ENCODE peak calls at places on chromosomes 16 and 17, in ten cellular contexts. One of them, this sample, is unnamed.

GRCh38 chr16:81280393-81280792 is 34.4 kb upstream of the GAN start:
- DNase-seq in cerebellar nuclear complex: no peak
- DNase-seq in stimulated activated CD4-positive, alpha-beta T cell treated with anti-CD3 and anti-CD28 coated beads, Interleukin-2, amount 100 ng/mL, for 24 hours: no peak
- DNase-seq in esophagus squamous epithelium: no peak
- DNase-seq in natural killer cell treated with Interleukin-12 subunit alpha and Interleukin-12 subunit beta and Interleukin-15 and Interleukin-18, amount 100 ng/mL, for 72 hours: no peak
- DNase-seq in activated T-cell treated with anti-CD3 and anti-CD28 coated beads, Interleukin-2, amount 50 U/mL, for 24 hours: no peak
- DNase-seq in EL: no peak
- DNase-seq in fibroblast of lung: no peak
- DNase-seq in NCI-H1694: no peak
- DNase-seq in RWPE1: peak
- DNase-seq in this sample: no peak

GRCh38 chr16:21326459-21326858 is 48.4 kb upstream of the CRYM start:
- DNase-seq in cerebellar nuclear complex: no peak
- DNase-seq in stimulated activated CD4-positive, alpha-beta T cell treated with anti-CD3 and anti-CD28 coated beads, Interleukin-2, amount 100 ng/mL, for 24 hours: no peak
- DNase-seq in esophagus squamous epithelium: no peak
- DNase-seq in natural killer cell treated with Interleukin-12 subunit alpha and Interleukin-12 subunit beta and Interleukin-15 and Interleukin-18, amount 100 ng/mL, for 72 hours: no peak
- DNase-seq in activated T-cell treated with anti-CD3 and anti-CD28 coated beads, Interleukin-2, amount 50 U/mL, for 24 hours: no peak
- DNase-seq in EL: no peak
- DNase-seq in fibroblast of lung: no peak
- DNase-seq in NCI-H1694: no peak
- DNase-seq in RWPE1: no peak
- DNase-seq in this sample: no peak

GRCh38 chr16:50400967-50401348 is 32.2 kb upstream of the BRD7 start:
- DNase-seq in cerebellar nuclear complex: no peak
- DNase-seq in stimulated activated CD4-positive, alpha-beta T cell treated with anti-CD3 and anti-CD28 coated beads, Interleukin-2, amount 100 ng/mL, for 24 hours: no peak
- DNase-seq in esophagus squamous epithelium: no peak
- DNase-seq in natural killer cell treated with Interleukin-12 subunit alpha and Interleukin-12 subunit beta and Interleukin-15 and Interleukin-18, amount 100 ng/mL, for 72 hours: no peak
- DNase-seq in activated T-cell treated with anti-CD3 and anti-CD28 coated beads, Interleukin-2, amount 50 U/mL, for 24 hours: no peak
- DNase-seq in EL: peak
- DNase-seq in fibroblast of lung: no peak
- DNase-seq in NCI-H1694: no peak
- DNase-seq in RWPE1: no peak
- DNase-seq in this sample: no peak

GRCh38 chr17:8949061-8949622 is 16.4 kb downstream of the PIK3R5 start:
- DNase-seq in cerebellar nuclear complex: no peak
- DNase-seq in stimulated activated CD4-positive, alpha-beta T cell treated with anti-CD3 and anti-CD28 coated beads, Interleukin-2, amount 100 ng/mL, for 24 hours: no peak
- DNase-seq in esophagus squamous epithelium: no peak
- DNase-seq in natural killer cell treated with Interleukin-12 subunit alpha and Interleukin-12 subunit beta and Interleukin-15 and Interleukin-18, amount 100 ng/mL, for 72 hours: no peak
- DNase-seq in activated T-cell treated with anti-CD3 and anti-CD28 coated beads, Interleukin-2, amount 50 U/mL, for 24 hours: peak
- DNase-seq in EL: no peak
- DNase-seq in fibroblast of lung: no peak
- DNase-seq in NCI-H1694: no peak
- DNase-seq in RWPE1: no peak
- DNase-seq in this sample: no peak

GRCh38 chr16:1375741-1376410 is 24.1 kb downstream of the GNPTG start:
- DNase-seq in cerebellar nuclear complex: no peak
- DNase-seq in stimulated activated CD4-positive, alpha-beta T cell treated with anti-CD3 and anti-CD28 coated beads, Interleukin-2, amount 100 ng/mL, for 24 hours: no peak
- DNase-seq in esophagus squamous epithelium: no peak
- DNase-seq in natural killer cell treated with Interleukin-12 subunit alpha and Interleukin-12 subunit beta and Interleukin-15 and Interleukin-18, amount 100 ng/mL, for 72 hours: no peak
- DNase-seq in activated T-cell treated with anti-CD3 and anti-CD28 coated beads, Interleukin-2, amount 50 U/mL, for 24 hours: no peak
- DNase-seq in EL: no peak
- DNase-seq in fibroblast of lung: no peak
- DNase-seq in NCI-H1694: no peak
- DNase-seq in RWPE1: no peak
- DNase-seq in this sample: no peak

GRCh38 chr16:85601730-85602401 is 11.3 kb upstream of the GSE1 start:
- DNase-seq in cerebellar nuclear complex: no peak
- DNase-seq in stimulated activated CD4-positive, alpha-beta T cell treated with anti-CD3 and anti-CD28 coated beads, Interleukin-2, amount 100 ng/mL, for 24 hours: no peak
- DNase-seq in esophagus squamous epithelium: no peak
- DNase-seq in natural killer cell treated with Interleukin-12 subunit alpha and Interleukin-12 subunit beta and Interleukin-15 and Interleukin-18, amount 100 ng/mL, for 72 hours: no peak
- DNase-seq in activated T-cell treated with anti-CD3 and anti-CD28 coated beads, Interleukin-2, amount 50 U/mL, for 24 hours: no peak
- DNase-seq in EL: no peak
- DNase-seq in fibroblast of lung: no peak
- DNase-seq in NCI-H1694: no peak
- DNase-seq in RWPE1: no peak
- DNase-seq in this sample: no peak

GRCh38 chr16:12096162-12096781 is 119.7 kb downstream of the SNX29 start:
- DNase-seq in cerebellar nuclear complex: no peak
- DNase-seq in stimulated activated CD4-positive, alpha-beta T cell treated with anti-CD3 and anti-CD28 coated beads, Interleukin-2, amount 100 ng/mL, for 24 hours: no peak
- DNase-seq in esophagus squamous epithelium: no peak
- DNase-seq in natural killer cell treated with Interleukin-12 subunit alpha and Interleukin-12 subunit beta and Interleukin-15 and Interleukin-18, amount 100 ng/mL, for 72 hours: no peak
- DNase-seq in activated T-cell treated with anti-CD3 and anti-CD28 coated beads, Interleukin-2, amount 50 U/mL, for 24 hours: no peak
- DNase-seq in EL: peak
- DNase-seq in fibroblast of lung: peak
- DNase-seq in NCI-H1694: peak
- DNase-seq in RWPE1: no peak
- DNase-seq in this sample: no peak

GRCh38 chr16:88771294-88771772 is 13.7 kb downstream of the PIEZO1 start:
- DNase-seq in cerebellar nuclear complex: no peak
- DNase-seq in stimulated activated CD4-positive, alpha-beta T cell treated with anti-CD3 and anti-CD28 coated beads, Interleukin-2, amount 100 ng/mL, for 24 hours: no peak
- DNase-seq in esophagus squamous epithelium: no peak
- DNase-seq in natural killer cell treated with Interleukin-12 subunit alpha and Interleukin-12 subunit beta and Interleukin-15 and Interleukin-18, amount 100 ng/mL, for 72 hours: no peak
- DNase-seq in activated T-cell treated with anti-CD3 and anti-CD28 coated beads, Interleukin-2, amount 50 U/mL, for 24 hours: no peak
- DNase-seq in EL: no peak
- DNase-seq in fibroblast of lung: no peak
- DNase-seq in NCI-H1694: no peak
- DNase-seq in RWPE1: no peak
- DNase-seq in this sample: no peak

GRCh38 chr16:29864205-29864604 is 1.2 kb upstream of the CDIPT start:
- DNase-seq in cerebellar nuclear complex: no peak
- DNase-seq in stimulated activated CD4-positive, alpha-beta T cell treated with anti-CD3 and anti-CD28 coated beads, Interleukin-2, amount 100 ng/mL, for 24 hours: no peak
- DNase-seq in esophagus squamous epithelium: no peak
- DNase-seq in natural killer cell treated with Interleukin-12 subunit alpha and Interleukin-12 subunit beta and Interleukin-15 and Interleukin-18, amount 100 ng/mL, for 72 hours: no peak
- DNase-seq in activated T-cell treated with anti-CD3 and anti-CD28 coated beads, Interleukin-2, amount 50 U/mL, for 24 hours: no peak
- DNase-seq in EL: no peak
- DNase-seq in fibroblast of lung: no peak
- DNase-seq in NCI-H1694: no peak
- DNase-seq in RWPE1: no peak
- DNase-seq in this sample: no peak

GRCh38 chr17:78608804-78609186 is 31.6 kb upstream of the DNAH17 start:
- DNase-seq in cerebellar nuclear complex: no peak
- DNase-seq in stimulated activated CD4-positive, alpha-beta T cell treated with anti-CD3 and anti-CD28 coated beads, Interleukin-2, amount 100 ng/mL, for 24 hours: no peak
- DNase-seq in esophagus squamous epithelium: no peak
- DNase-seq in natural killer cell treated with Interleukin-12 subunit alpha and Interleukin-12 subunit beta and Interleukin-15 and Interleukin-18, amount 100 ng/mL, for 72 hours: no peak
- DNase-seq in activated T-cell treated with anti-CD3 and anti-CD28 coated beads, Interleukin-2, amount 50 U/mL, for 24 hours: no peak
- DNase-seq in EL: no peak
- DNase-seq in fibroblast of lung: no peak
- DNase-seq in NCI-H1694: no peak
- DNase-seq in RWPE1: no peak
- DNase-seq in this sample: no peak

GRCh38 chr17:36602924-36603384 is 1.6 kb downstream of the MRM1 start:
- DNase-seq in cerebellar nuclear complex: no peak
- DNase-seq in stimulated activated CD4-positive, alpha-beta T cell treated with anti-CD3 and anti-CD28 coated beads, Interleukin-2, amount 100 ng/mL, for 24 hours: peak
- DNase-seq in esophagus squamous epithelium: no peak
- DNase-seq in natural killer cell treated with Interleukin-12 subunit alpha and Interleukin-12 subunit beta and Interleukin-15 and Interleukin-18, amount 100 ng/mL, for 72 hours: peak
- DNase-seq in activated T-cell treated with anti-CD3 and anti-CD28 coated beads, Interleukin-2, amount 50 U/mL, for 24 hours: peak
- DNase-seq in EL: peak
- DNase-seq in fibroblast of lung: peak
- DNase-seq in NCI-H1694: peak
- DNase-seq in RWPE1: peak
- DNase-seq in this sample: peak

GRCh38 chr17:69763503-69763902 is 311.5 kb upstream of the KCNJ16 start:
- DNase-seq in cerebellar nuclear complex: no peak
- DNase-seq in stimulated activated CD4-positive, alpha-beta T cell treated with anti-CD3 and anti-CD28 coated beads, Interleukin-2, amount 100 ng/mL, for 24 hours: no peak
- DNase-seq in esophagus squamous epithelium: no peak
- DNase-seq in natural killer cell treated with Interleukin-12 subunit alpha and Interleukin-12 subunit beta and Interleukin-15 and Interleukin-18, amount 100 ng/mL, for 72 hours: no peak
- DNase-seq in activated T-cell treated with anti-CD3 and anti-CD28 coated beads, Interleukin-2, amount 50 U/mL, for 24 hours: no peak
- DNase-seq in EL: peak
- DNase-seq in fibroblast of lung: peak
- DNase-seq in NCI-H1694: no peak
- DNase-seq in RWPE1: peak
- DNase-seq in this sample: no peak

GRCh38 chr17:43215341-43215740 is 3.7 kb downstream of the TMEM106A start:
- DNase-seq in cerebellar nuclear complex: no peak
- DNase-seq in stimulated activated CD4-positive, alpha-beta T cell treated with anti-CD3 and anti-CD28 coated beads, Interleukin-2, amount 100 ng/mL, for 24 hours: no peak
- DNase-seq in esophagus squamous epithelium: no peak
- DNase-seq in natural killer cell treated with Interleukin-12 subunit alpha and Interleukin-12 subunit beta and Interleukin-15 and Interleukin-18, amount 100 ng/mL, for 72 hours: no peak
- DNase-seq in activated T-cell treated with anti-CD3 and anti-CD28 coated beads, Interleukin-2, amount 50 U/mL, for 24 hours: no peak
- DNase-seq in EL: no peak
- DNase-seq in fibroblast of lung: no peak
- DNase-seq in NCI-H1694: no peak
- DNase-seq in RWPE1: no peak
- DNase-seq in this sample: no peak

GRCh38 chr16:15907863-15908478 is 19.6 kb upstream of the CEP20 start:
- DNase-seq in cerebellar nuclear complex: no peak
- DNase-seq in stimulated activated CD4-positive, alpha-beta T cell treated with anti-CD3 and anti-CD28 coated beads, Interleukin-2, amount 100 ng/mL, for 24 hours: peak
- DNase-seq in esophagus squamous epithelium: no peak
- DNase-seq in natural killer cell treated with Interleukin-12 subunit alpha and Interleukin-12 subunit beta and Interleukin-15 and Interleukin-18, amount 100 ng/mL, for 72 hours: peak
- DNase-seq in activated T-cell treated with anti-CD3 and anti-CD28 coated beads, Interleukin-2, amount 50 U/mL, for 24 hours: peak
- DNase-seq in EL: peak
- DNase-seq in fibroblast of lung: no peak
- DNase-seq in NCI-H1694: no peak
- DNase-seq in RWPE1: peak
- DNase-seq in this sample: no peak

GRCh38 chr16:50273382-50273690 is 7.0 kb downstream of the ADCY7 start:
- DNase-seq in cerebellar nuclear complex: no peak
- DNase-seq in stimulated activated CD4-positive, alpha-beta T cell treated with anti-CD3 and anti-CD28 coated beads, Interleukin-2, amount 100 ng/mL, for 24 hours: no peak
- DNase-seq in esophagus squamous epithelium: no peak
- DNase-seq in natural killer cell treated with Interleukin-12 subunit alpha and Interleukin-12 subunit beta and Interleukin-15 and Interleukin-18, amount 100 ng/mL, for 72 hours: peak
- DNase-seq in activated T-cell treated with anti-CD3 and anti-CD28 coated beads, Interleukin-2, amount 50 U/mL, for 24 hours: no peak
- DNase-seq in EL: no peak
- DNase-seq in fibroblast of lung: no peak
- DNase-seq in NCI-H1694: no peak
- DNase-seq in RWPE1: no peak
- DNase-seq in this sample: no peak

GRCh38 chr17:70317416-70317815 is 148.1 kb downstream of the KCNJ2 start:
- DNase-seq in cerebellar nuclear complex: no peak
- DNase-seq in stimulated activated CD4-positive, alpha-beta T cell treated with anti-CD3 and anti-CD28 coated beads, Interleukin-2, amount 100 ng/mL, for 24 hours: no peak
- DNase-seq in esophagus squamous epithelium: no peak
- DNase-seq in natural killer cell treated with Interleukin-12 subunit alpha and Interleukin-12 subunit beta and Interleukin-15 and Interleukin-18, amount 100 ng/mL, for 72 hours: no peak
- DNase-seq in activated T-cell treated with anti-CD3 and anti-CD28 coated beads, Interleukin-2, amount 50 U/mL, for 24 hours: no peak
- DNase-seq in EL: no peak
- DNase-seq in fibroblast of lung: peak
- DNase-seq in NCI-H1694: no peak
- DNase-seq in RWPE1: no peak
- DNase-seq in this sample: no peak

GRCh38 chr17:34672176-34672785 is 92.9 kb downstream of the TMEM132E start:
- DNase-seq in cerebellar nuclear complex: no peak
- DNase-seq in stimulated activated CD4-positive, alpha-beta T cell treated with anti-CD3 and anti-CD28 coated beads, Interleukin-2, amount 100 ng/mL, for 24 hours: no peak
- DNase-seq in esophagus squamous epithelium: no peak
- DNase-seq in natural killer cell treated with Interleukin-12 subunit alpha and Interleukin-12 subunit beta and Interleukin-15 and Interleukin-18, amount 100 ng/mL, for 72 hours: no peak
- DNase-seq in activated T-cell treated with anti-CD3 and anti-CD28 coated beads, Interleukin-2, amount 50 U/mL, for 24 hours: no peak
- DNase-seq in EL: no peak
- DNase-seq in fibroblast of lung: no peak
- DNase-seq in NCI-H1694: no peak
- DNase-seq in RWPE1: no peak
- DNase-seq in this sample: no peak

GRCh38 chr17:36152639-36153120 is 23.8 kb downstream of the TBC1D3B start:
- DNase-seq in cerebellar nuclear complex: no peak
- DNase-seq in stimulated activated CD4-positive, alpha-beta T cell treated with anti-CD3 and anti-CD28 coated beads, Interleukin-2, amount 100 ng/mL, for 24 hours: no peak
- DNase-seq in esophagus squamous epithelium: no peak
- DNase-seq in natural killer cell treated with Interleukin-12 subunit alpha and Interleukin-12 subunit beta and Interleukin-15 and Interleukin-18, amount 100 ng/mL, for 72 hours: no peak
- DNase-seq in activated T-cell treated with anti-CD3 and anti-CD28 coated beads, Interleukin-2, amount 50 U/mL, for 24 hours: no peak
- DNase-seq in EL: no peak
- DNase-seq in fibroblast of lung: no peak
- DNase-seq in NCI-H1694: no peak
- DNase-seq in RWPE1: no peak
- DNase-seq in this sample: no peak

GRCh38 chr17:32335647-32336046 is 6.3 kb downstream of the C17orf75 start:
- DNase-seq in cerebellar nuclear complex: no peak
- DNase-seq in stimulated activated CD4-positive, alpha-beta T cell treated with anti-CD3 and anti-CD28 coated beads, Interleukin-2, amount 100 ng/mL, for 24 hours: no peak
- DNase-seq in esophagus squamous epithelium: no peak
- DNase-seq in natural killer cell treated with Interleukin-12 subunit alpha and Interleukin-12 subunit beta and Interleukin-15 and Interleukin-18, amount 100 ng/mL, for 72 hours: no peak
- DNase-seq in activated T-cell treated with anti-CD3 and anti-CD28 coated beads, Interleukin-2, amount 50 U/mL, for 24 hours: no peak
- DNase-seq in EL: peak
- DNase-seq in fibroblast of lung: peak
- DNase-seq in NCI-H1694: no peak
- DNase-seq in RWPE1: no peak
- DNase-seq in this sample: peak

GRCh38 chr17:42255425-42255810 is 20.8 kb downstream of the STAT5B start:
- DNase-seq in cerebellar nuclear complex: no peak
- DNase-seq in stimulated activated CD4-positive, alpha-beta T cell treated with anti-CD3 and anti-CD28 coated beads, Interleukin-2, amount 100 ng/mL, for 24 hours: no peak
- DNase-seq in esophagus squamous epithelium: no peak
- DNase-seq in natural killer cell treated with Interleukin-12 subunit alpha and Interleukin-12 subunit beta and Interleukin-15 and Interleukin-18, amount 100 ng/mL, for 72 hours: no peak
- DNase-seq in activated T-cell treated with anti-CD3 and anti-CD28 coated beads, Interleukin-2, amount 50 U/mL, for 24 hours: no peak
- DNase-seq in EL: no peak
- DNase-seq in fibroblast of lung: no peak
- DNase-seq in NCI-H1694: no peak
- DNase-seq in RWPE1: no peak
- DNase-seq in this sample: no peak

GRCh38 chr17:64174686-64175456 is 44.9 kb upstream of the ERN1 start:
- DNase-seq in cerebellar nuclear complex: no peak
- DNase-seq in stimulated activated CD4-positive, alpha-beta T cell treated with anti-CD3 and anti-CD28 coated beads, Interleukin-2, amount 100 ng/mL, for 24 hours: no peak
- DNase-seq in esophagus squamous epithelium: no peak
- DNase-seq in natural killer cell treated with Interleukin-12 subunit alpha and Interleukin-12 subunit beta and Interleukin-15 and Interleukin-18, amount 100 ng/mL, for 72 hours: no peak
- DNase-seq in activated T-cell treated with anti-CD3 and anti-CD28 coated beads, Interleukin-2, amount 50 U/mL, for 24 hours: peak
- DNase-seq in EL: peak
- DNase-seq in fibroblast of lung: peak
- DNase-seq in NCI-H1694: peak
- DNase-seq in RWPE1: no peak
- DNase-seq in this sample: peak

GRCh38 chr16:27228621-27229501 is 25.5 kb downstream of the KDM8 start:
- DNase-seq in cerebellar nuclear complex: no peak
- DNase-seq in stimulated activated CD4-positive, alpha-beta T cell treated with anti-CD3 and anti-CD28 coated beads, Interleukin-2, amount 100 ng/mL, for 24 hours: no peak
- DNase-seq in esophagus squamous epithelium: no peak
- DNase-seq in natural killer cell treated with Interleukin-12 subunit alpha and Interleukin-12 subunit beta and Interleukin-15 and Interleukin-18, amount 100 ng/mL, for 72 hours: no peak
- DNase-seq in activated T-cell treated with anti-CD3 and anti-CD28 coated beads, Interleukin-2, amount 50 U/mL, for 24 hours: no peak
- DNase-seq in EL: no peak
- DNase-seq in fibroblast of lung: no peak
- DNase-seq in NCI-H1694: no peak
- DNase-seq in RWPE1: no peak
- DNase-seq in this sample: no peak

GRCh38 chr16:1037934-1038257 is 34.7 kb upstream of the SSTR5 start:
- DNase-seq in cerebellar nuclear complex: no peak
- DNase-seq in stimulated activated CD4-positive, alpha-beta T cell treated with anti-CD3 and anti-CD28 coated beads, Interleukin-2, amount 100 ng/mL, for 24 hours: no peak
- DNase-seq in esophagus squamous epithelium: no peak
- DNase-seq in natural killer cell treated with Interleukin-12 subunit alpha and Interleukin-12 subunit beta and Interleukin-15 and Interleukin-18, amount 100 ng/mL, for 72 hours: no peak
- DNase-seq in activated T-cell treated with anti-CD3 and anti-CD28 coated beads, Interleukin-2, amount 50 U/mL, for 24 hours: no peak
- DNase-seq in EL: no peak
- DNase-seq in fibroblast of lung: no peak
- DNase-seq in NCI-H1694: no peak
- DNase-seq in RWPE1: no peak
- DNase-seq in this sample: no peak

GRCh38 chr17:61303334-61304096 is 96.1 kb upstream of the TBX2 start:
- DNase-seq in cerebellar nuclear complex: no peak
- DNase-seq in stimulated activated CD4-positive, alpha-beta T cell treated with anti-CD3 and anti-CD28 coated beads, Interleukin-2, amount 100 ng/mL, for 24 hours: no peak
- DNase-seq in esophagus squamous epithelium: no peak
- DNase-seq in natural killer cell treated with Interleukin-12 subunit alpha and Interleukin-12 subunit beta and Interleukin-15 and Interleukin-18, amount 100 ng/mL, for 72 hours: no peak
- DNase-seq in activated T-cell treated with anti-CD3 and anti-CD28 coated beads, Interleukin-2, amount 50 U/mL, for 24 hours: no peak
- DNase-seq in EL: no peak
- DNase-seq in fibroblast of lung: peak
- DNase-seq in NCI-H1694: no peak
- DNase-seq in RWPE1: no peak
- DNase-seq in this sample: no peak

GRCh38 chr17:66724581-66725341 is 110.2 kb upstream of the CACNG5 start:
- DNase-seq in cerebellar nuclear complex: no peak
- DNase-seq in stimulated activated CD4-positive, alpha-beta T cell treated with anti-CD3 and anti-CD28 coated beads, Interleukin-2, amount 100 ng/mL, for 24 hours: no peak
- DNase-seq in esophagus squamous epithelium: no peak
- DNase-seq in natural killer cell treated with Interleukin-12 subunit alpha and Interleukin-12 subunit beta and Interleukin-15 and Interleukin-18, amount 100 ng/mL, for 72 hours: no peak
- DNase-seq in activated T-cell treated with anti-CD3 and anti-CD28 coated beads, Interleukin-2, amount 50 U/mL, for 24 hours: no peak
- DNase-seq in EL: no peak
- DNase-seq in fibroblast of lung: peak
- DNase-seq in NCI-H1694: no peak
- DNase-seq in RWPE1: no peak
- DNase-seq in this sample: no peak

GRCh38 chr16:47236716-47237115 is 93.0 kb upstream of the NETO2 start:
- DNase-seq in cerebellar nuclear complex: no peak
- DNase-seq in stimulated activated CD4-positive, alpha-beta T cell treated with anti-CD3 and anti-CD28 coated beads, Interleukin-2, amount 100 ng/mL, for 24 hours: no peak
- DNase-seq in esophagus squamous epithelium: no peak
- DNase-seq in natural killer cell treated with Interleukin-12 subunit alpha and Interleukin-12 subunit beta and Interleukin-15 and Interleukin-18, amount 100 ng/mL, for 72 hours: no peak
- DNase-seq in activated T-cell treated with anti-CD3 and anti-CD28 coated beads, Interleukin-2, amount 50 U/mL, for 24 hours: no peak
- DNase-seq in EL: no peak
- DNase-seq in fibroblast of lung: no peak
- DNase-seq in NCI-H1694: no peak
- DNase-seq in RWPE1: no peak
- DNase-seq in this sample: no peak

GRCh38 chr17:9209347-9209746 is 188.0 kb downstream of the NTN1 start:
- DNase-seq in cerebellar nuclear complex: no peak
- DNase-seq in stimulated activated CD4-positive, alpha-beta T cell treated with anti-CD3 and anti-CD28 coated beads, Interleukin-2, amount 100 ng/mL, for 24 hours: no peak
- DNase-seq in esophagus squamous epithelium: no peak
- DNase-seq in natural killer cell treated with Interleukin-12 subunit alpha and Interleukin-12 subunit beta and Interleukin-15 and Interleukin-18, amount 100 ng/mL, for 72 hours: no peak
- DNase-seq in activated T-cell treated with anti-CD3 and anti-CD28 coated beads, Interleukin-2, amount 50 U/mL, for 24 hours: no peak
- DNase-seq in EL: no peak
- DNase-seq in fibroblast of lung: no peak
- DNase-seq in NCI-H1694: no peak
- DNase-seq in RWPE1: no peak
- DNase-seq in this sample: no peak

GRCh38 chr17:42182927-42183734 is 2.1 kb downstream of the HCRT start:
- DNase-seq in cerebellar nuclear complex: no peak
- DNase-seq in stimulated activated CD4-positive, alpha-beta T cell treated with anti-CD3 and anti-CD28 coated beads, Interleukin-2, amount 100 ng/mL, for 24 hours: no peak
- DNase-seq in esophagus squamous epithelium: no peak
- DNase-seq in natural killer cell treated with Interleukin-12 subunit alpha and Interleukin-12 subunit beta and Interleukin-15 and Interleukin-18, amount 100 ng/mL, for 72 hours: peak
- DNase-seq in activated T-cell treated with anti-CD3 and anti-CD28 coated beads, Interleukin-2, amount 50 U/mL, for 24 hours: no peak
- DNase-seq in EL: peak
- DNase-seq in fibroblast of lung: peak
- DNase-seq in NCI-H1694: no peak
- DNase-seq in RWPE1: no peak
- DNase-seq in this sample: no peak

This sample was measured in ascending aorta.